ENCODE peak calls at places on chromosome 7, in four cellular contexts. M is dorsolateral prefrontal cortex, X is mucosa of descending colon, P is hepatocyte. O is an unnamed sample.
A peak's percentile ranks its signal among the peaks of the same experiment; 100 is the strongest.

GRCh38 chr7:143221737-143222136 is at the start of gene TAS2R40:
- DNase-seq in M (no peak), P (no peak), X (no peak), O (no peak)

GRCh38 chr7:116990056-116990455 is 36.8 kb downstream of the ST7 start:
- DNase-seq in P (no peak), X (no peak), M (no peak), O (no peak)

GRCh38 chr7:35505031-35505430 is 189.9 kb downstream of the HERPUD2 start:
- DNase-seq in M (no peak), X (no peak), P (no peak), O (no peak)

GRCh38 chr7:122791959-122792545 is 89.3 kb upstream of the RNF148 start:
- DNase-seq in P (no peak), X (no peak), M (no peak), O (no peak)

GRCh38 chr7:82226191-82226590 is 217.4 kb downstream of the CACNA2D1 start:
- DNase-seq in P (no peak), M (no peak), X (no peak), O (no peak)

GRCh38 chr7:114791771-114792170 is 130.1 kb upstream of the MDFIC start:
- DNase-seq in M (no peak), P (no peak), X (no peak), O (no peak)

GRCh38 chr7:122304604-122304975 is at the start of gene FEZF1:
- DNase-seq in M (no peak), X (peak; percentile 58), P (peak; percentile 15), O (no peak)

GRCh38 chr7:84780158-84781124 is 406.4 kb downstream of the SEMA3D start:
- DNase-seq in X (no peak), P (no peak), M (no peak), O (no peak)

GRCh38 chr7:21911341-21911875 is 34.3 kb downstream of the CDCA7L start:
- DNase-seq in M (no peak), P (no peak), X (no peak), O (no peak)

GRCh38 chr7:104643587-104644217 is 315.3 kb downstream of the LHFPL3 start:
- DNase-seq in P (peak; percentile 8), M (no peak), X (no peak), O (peak; percentile 17)

GRCh38 chr7:106717997-106718871 is 57.3 kb upstream of the CCDC71L start:
- DNase-seq in P (peak; percentile 77), M (no peak), X (no peak), O (peak; percentile 94)

GRCh38 chr7:36440880-36441279 is 51.2 kb downstream of the ANLN start:
- DNase-seq in P (peak; percentile 54), M (no peak), X (no peak), O (no peak)

GRCh38 chr7:81560708-81561107 is 209.1 kb downstream of the HGF start:
- DNase-seq in X (no peak), P (no peak), M (no peak), O (no peak)

GRCh38 chr7:40147371-40148246 is 12.8 kb downstream of the SUGCT start:
- DNase-seq in X (no peak), M (no peak), P (no peak), O (no peak)

GRCh38 chr7:104851268-104851667 is 162.7 kb upstream of the KMT2E start:
- DNase-seq in M (no peak), X (no peak), P (no peak), O (no peak)

GRCh38 chr7:134932707-134933370 is 53.5 kb upstream of the AGBL3 start:
- DNase-seq in M (no peak), P (no peak), X (peak; percentile 26), O (no peak)

GRCh38 chr7:18341756-18342155 is 153.8 kb upstream of the HDAC9 start:
- DNase-seq in P (no peak), M (no peak), X (no peak), O (no peak)

GRCh38 chr7:83532229-83532628 is 116.7 kb downstream of the SEMA3E start:
- DNase-seq in P (no peak), M (no peak), X (no peak), O (no peak)

GRCh38 chr7:143882611-143883078 is 19.3 kb downstream of the TCAF1 start:
- DNase-seq in M (peak; percentile 81), P (peak; percentile 87), X (peak; percentile 58), O (no peak)

GRCh38 chr7:34596887-34597286 is 61.1 kb upstream of the NPSR1 start:
- DNase-seq in M (no peak), P (no peak), X (peak; percentile 19), O (no peak)

GRCh38 chr7:100157334-100158228 is 942 bp downstream of the TRAPPC14 start:
- DNase-seq in M (no peak), P (peak; percentile 72), X (peak; percentile 54), O (no peak)

GRCh38 chr7:46015107-46015868 is 94.2 kb upstream of the IGFBP3 start:
- DNase-seq in P (peak; percentile 78), X (peak; percentile 44), M (no peak), O (no peak)

GRCh38 chr7:73526892-73527821 is 5.1 kb upstream of the BAZ1B start:
- DNase-seq in X (no peak), P (no peak), M (no peak), O (peak; percentile 42)

GRCh38 chr7:114026486-114027089 is 107.8 kb upstream of the PPP1R3A start:
- DNase-seq in M (no peak), X (no peak), P (peak; percentile 87), O (no peak)

GRCh38 chr7:71613316-71613715 is 481.4 kb downstream of the GALNT17 start:
- DNase-seq in X (no peak), P (no peak), M (no peak), O (no peak)

GRCh38 chr7:45268013-45268412 is 110.4 kb downstream of the RAMP3 start:
- DNase-seq in M (no peak), P (no peak), X (no peak), O (no peak)

GRCh38 chr7:107506683-107507339 is 37.0 kb downstream of the GPR22 start:
- DNase-seq in M (no peak), P (peak; percentile 15), X (peak; percentile 88), O (no peak)

GRCh38 chr7:3025616-3026015 is 18.1 kb downstream of the CARD11 start:
- DNase-seq in X (no peak), M (no peak), P (no peak), O (no peak)

GRCh38 chr7:151167197-151167911 is at the start of gene GBX1:
- DNase-seq in X (no peak), M (no peak), P (peak; percentile 33), O (no peak)

GRCh38 chr7:34417781-34418180 is 240.2 kb upstream of the NPSR1 start:
- DNase-seq in P (no peak), M (no peak), X (no peak), O (no peak)

GRCh38 chr7:99543081-99543671 is 8.7 kb downstream of the FAM200A start:
- DNase-seq in X (no peak), P (no peak), M (no peak), O (no peak)

DNA sequence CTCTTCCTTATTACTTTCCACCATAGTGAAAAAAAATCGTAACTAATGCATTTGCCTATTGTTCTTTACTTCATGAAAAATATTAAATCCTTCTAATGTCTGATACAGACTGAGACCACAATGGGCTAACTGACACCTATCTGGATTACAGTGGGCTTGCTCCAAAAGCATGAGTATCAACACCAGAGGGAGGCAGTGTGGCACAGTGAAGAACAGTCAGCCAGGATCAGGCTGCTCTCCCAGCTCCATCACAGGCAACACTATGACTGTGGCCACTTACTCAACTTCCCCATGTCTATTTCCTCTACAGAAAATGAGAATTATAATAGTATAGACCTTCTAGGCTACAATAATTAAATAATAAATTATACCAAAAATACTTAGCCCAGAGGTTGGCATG is 97.2 kb downstream of the SLC25A13 start:
- DNase-seq in X (no peak), M (no peak), P (no peak), O (peak; percentile 33)
- TF ChIP-seq CTCF in X (no peak), M (no peak), P (peak; percentile 21), O (no peak)

GRCh38 chr7:50655490-50655889 is 90.3 kb upstream of the DDC start:
- DNase-seq in X (no peak), P (no peak), M (peak; percentile 6), O (no peak)

GRCh38 chr7:50657912-50658311 is 92.7 kb upstream of the DDC start:
- DNase-seq in P (no peak), M (no peak), X (no peak), O (no peak)

GRCh38 chr7:50658696-50659095 is 93.5 kb upstream of the DDC start:
- DNase-seq in P (no peak), X (no peak), M (no peak), O (no peak)

GRCh38 chr7:50656141-50656895 is 91.1 kb upstream of the DDC start:
- DNase-seq in M (peak; percentile 30), P (no peak), X (no peak), O (no peak)

DNA sequence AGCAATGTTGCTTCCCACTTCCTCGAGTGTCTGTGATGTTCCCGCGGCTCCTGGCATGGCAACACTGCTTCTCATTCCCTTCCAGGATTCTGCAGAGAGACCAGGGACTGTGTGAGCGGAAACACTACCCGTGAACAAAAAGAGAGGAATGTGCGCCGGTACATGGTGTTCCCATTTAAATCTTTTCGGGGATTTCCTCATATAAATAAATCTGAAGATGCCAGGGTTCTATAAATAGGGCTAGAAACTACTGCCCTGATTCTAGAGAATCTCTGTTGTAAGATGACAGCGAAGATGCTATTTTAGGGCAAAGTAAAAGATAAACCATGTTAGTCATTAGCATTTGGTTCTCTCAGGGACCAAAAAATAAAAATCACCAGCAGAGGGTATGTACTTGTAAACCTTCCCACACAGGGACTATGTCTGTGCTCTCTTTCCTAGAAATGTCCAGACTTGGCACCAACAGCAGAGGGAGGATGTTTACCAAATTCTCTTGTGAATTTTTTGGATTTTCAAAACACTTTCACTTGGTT is 92.2 kb upstream of the DDC start:
- DNase-seq in P (peak; percentile 17), M (no peak), X (no peak), O (no peak)
- TF ChIP-seq CTCF in P (no peak), M (no peak), X (no peak), O (no peak)

DNA sequence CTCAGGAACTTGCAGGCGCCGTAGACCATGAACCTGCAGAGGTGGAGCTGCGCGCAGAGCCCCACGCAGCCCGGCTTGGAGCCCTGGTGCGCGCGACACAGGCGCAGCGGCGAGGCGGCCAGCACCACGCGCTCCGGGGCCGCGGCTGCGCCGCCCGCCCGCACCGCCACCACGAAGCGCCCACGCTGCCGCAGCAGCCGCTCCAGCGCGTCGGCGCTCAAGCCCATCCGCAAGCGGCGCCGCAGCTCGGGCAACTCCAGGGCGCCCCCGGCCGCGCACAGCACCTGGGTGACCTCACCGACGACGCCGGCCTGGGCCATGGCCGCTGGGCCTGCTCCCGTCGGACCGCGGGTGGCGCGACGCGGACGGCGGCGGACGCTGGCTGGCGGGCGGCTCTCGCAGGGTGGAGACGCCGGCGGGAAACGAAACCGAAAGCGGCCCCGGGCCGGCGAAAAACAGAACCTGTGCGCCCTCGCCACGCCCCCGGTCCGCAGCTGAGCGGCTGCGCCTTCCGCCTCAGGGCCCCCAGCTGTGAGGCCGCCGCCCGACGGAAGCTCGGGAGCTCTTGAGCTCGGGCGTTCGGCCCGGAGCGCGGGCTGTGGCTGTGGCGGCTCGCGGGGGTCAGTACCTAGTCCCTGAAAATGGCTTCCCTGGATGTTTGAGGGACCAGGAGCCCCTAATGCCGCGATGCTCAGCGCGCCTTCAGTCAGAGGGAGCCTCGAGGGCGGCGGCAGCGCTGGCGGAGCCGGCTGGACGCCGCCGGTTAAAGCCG is at the start of gene PARP12:
- DNase-seq in M (no peak), P (peak; percentile 92), X (peak; percentile 97), O (peak; percentile 89)
- TF ChIP-seq CTCF in M (no peak), P (no peak), X (no peak), O (no peak)

DNA sequence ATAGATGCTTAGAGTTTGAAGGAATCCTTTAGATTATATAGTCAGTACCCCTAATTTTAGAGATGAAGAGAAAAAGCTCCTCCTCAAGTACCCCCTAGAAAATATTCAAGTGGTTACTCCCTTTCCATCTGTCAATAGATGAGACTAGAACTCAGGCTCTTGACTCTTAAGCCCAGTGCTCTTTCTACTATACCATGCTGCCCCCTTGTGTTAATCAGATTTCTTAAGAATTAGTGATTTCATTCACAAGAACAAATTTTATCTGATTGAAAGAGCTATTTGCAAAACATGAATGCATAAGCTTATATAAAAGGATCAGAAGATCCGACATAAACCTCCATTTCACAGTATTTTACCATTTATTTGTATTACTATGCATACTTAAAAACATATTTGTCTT is 179.3 kb downstream of the TFEC start:
- DNase-seq in P (peak; percentile 53), M (no peak), X (no peak), O (no peak)
- TF ChIP-seq CTCF in P (peak; percentile 51), M (peak; percentile 31), X (no peak), O (no peak)

O was measured in activated CD8-positive, alpha-beta T cell treated with anti-CD3 and anti-CD28 coated beads for 36 hours.